ENCODE peak calls at places on chromosomes 12 and 14, in five cellular contexts. Q, K, Y, P and D are unnamed samples.

GRCh38 chr12:92255741-92256140 is 110.1 kb upstream of the BTG1 start:
- DNase-seq in K (no peak), P (no peak), Q (no peak), Y (no peak), D (no peak)

GRCh38 chr12:111766608-111767361 is at the start of gene ALDH2:
- DNase-seq in Q (peak), P (no peak), Y (peak), K (no peak), D (peak)

GRCh38 chr14:60723218-60724079 is 702 bp downstream of the SIX4 start:
- DNase-seq in P (no peak), K (peak), Y (peak), Q (peak), D (peak)

GRCh38 chr12:26630546-26631027 is 202.4 kb downstream of the ITPR2 start:
- DNase-seq in K (peak), P (no peak), Q (no peak), Y (no peak), D (peak)

GRCh38 chr12:69247253-69248018 is 8.1 kb downstream of the CPSF6 start:
- DNase-seq in K (no peak), Y (no peak), Q (no peak), P (no peak), D (no peak)

GRCh38 chr12:49866859-49867579 is 24.1 kb upstream of the BCDIN3D start:
- DNase-seq in P (peak), K (peak), Y (peak), Q (peak), D (peak)

GRCh38 chr14:92599786-92600185 is 86.2 kb downstream of the RIN3 start:
- DNase-seq in Q (no peak), P (no peak), Y (no peak), K (no peak), D (peak)

GRCh38 chr12:1890810-1891209 is 27.6 kb downstream of the CACNA2D4 start:
- DNase-seq in Y (no peak), Q (no peak), K (no peak), P (peak), D (no peak)

GRCh38 chr12:55736780-55737580 is 5.9 kb upstream of the GDF11 start:
- DNase-seq in K (peak), Q (peak), P (no peak), Y (no peak), D (peak)

GRCh38 chr14:92973265-92973797 is 50.4 kb downstream of the CHGA start:
- DNase-seq in K (peak), Y (no peak), Q (no peak), P (peak), D (peak)

GRCh38 chr14:72457641-72458040 is 436.3 kb downstream of the DPF3 start:
- DNase-seq in Y (no peak), P (no peak), K (peak), Q (no peak), D (no peak)

GRCh38 chr12:30358113-30358512 is 337.6 kb downstream of the IPO8 start:
- DNase-seq in Q (no peak), P (no peak), Y (no peak), K (no peak), D (no peak)

GRCh38 chr14:100738704-100739131 is 12.0 kb downstream of the DLK1 start:
- DNase-seq in K (no peak), P (no peak), Q (peak), Y (no peak), D (no peak)

GRCh38 chr12:87511371-87511770 is 517.8 kb downstream of the C12orf50 start:
- DNase-seq in Q (no peak), K (peak), P (no peak), Y (no peak), D (no peak)

GRCh38 chr14:58738189-58738836 is 100.6 kb downstream of the DACT1 start:
- DNase-seq in P (no peak), Y (no peak), K (peak), Q (no peak), D (peak)

GRCh38 chr12:131684015-131684725 is 26.7 kb upstream of the SFSWAP start:
- DNase-seq in Q (peak), K (no peak), P (no peak), Y (no peak), D (no peak)

GRCh38 chr12:3538691-3539030 is 47.7 kb downstream of the PRMT8 start:
- DNase-seq in P (no peak), K (no peak), Y (no peak), Q (no peak), D (no peak)

GRCh38 chr14:101112351-101113107 is 209.0 kb upstream of the RTL1 start:
- DNase-seq in P (no peak), Q (peak), K (no peak), Y (no peak), D (no peak)

GRCh38 chr12:52800259-52800917 is 4.5 kb upstream of the KRT3 start:
- DNase-seq in K (no peak), P (no peak), Q (no peak), Y (no peak), D (no peak)

GRCh38 chr14:68894802-68895201 is 84.3 kb downstream of the ACTN1 start:
- DNase-seq in Y (no peak), K (no peak), Q (no peak), P (no peak), D (no peak)

GRCh38 chr12:98066251-98066650 is 449.1 kb upstream of the TMPO start:
- DNase-seq in P (no peak), Y (no peak), K (no peak), Q (no peak), D (no peak)

GRCh38 chr12:46224401-46224800 is 44.4 kb downstream of the SLC38A1 start:
- DNase-seq in K (no peak), Q (no peak), P (peak), Y (no peak), D (peak)

GRCh38 chr12:84605988-84606387 is 306.6 kb downstream of the SLC6A15 start:
- DNase-seq in K (no peak), P (no peak), Q (no peak), Y (no peak), D (no peak)

GRCh38 chr12:113934946-113935345 is 31.2 kb downstream of the RBM19 start:
- DNase-seq in P (no peak), K (no peak), Y (no peak), Q (no peak), D (no peak)

GRCh38 chr12:50157259-50157658 is 9.9 kb downstream of the CERS5 start:
- DNase-seq in K (no peak), Q (no peak), Y (no peak), P (no peak), D (no peak)

GRCh38 chr12:25337916-25338315 is 87.2 kb upstream of the KRAS start:
- DNase-seq in Y (no peak), Q (no peak), P (no peak), K (no peak), D (no peak)

GRCh38 chr14:93464271-93464670 is 33.5 kb downstream of the UNC79 start:
- DNase-seq in P (no peak), Y (no peak), K (no peak), Q (no peak), D (no peak)

GRCh38 chr14:72518809-72519377 is 375.0 kb downstream of the DPF3 start:
- DNase-seq in Y (no peak), P (no peak), K (no peak), Q (no peak), D (no peak)

GRCh38 chr12:95393191-95393790 is 80.7 kb upstream of the METAP2 start:
- DNase-seq in Y (no peak), P (no peak), K (no peak), Q (no peak), D (no peak)

GRCh38 chr14:23375527-23376251 is 1.2 kb upstream of the CMTM5 start:
- DNase-seq in K (no peak), P (no peak), Y (no peak), Q (peak), D (no peak)

GRCh38 chr12:29516431-29516875 is 19.0 kb upstream of the OVCH1 start:
- DNase-seq in K (peak), Q (no peak), Y (no peak), P (no peak), D (no peak)

GRCh38 chr12:6161124-6161882 is 36.8 kb upstream of the VWF start:
- DNase-seq in P (no peak), K (no peak), Y (no peak), Q (no peak), D (no peak)

GRCh38 chr12:754871-755562 is 2.6 kb downstream of the WNK1 start:
- DNase-seq in K (peak), Q (no peak), Y (no peak), P (no peak), D (peak)

GRCh38 chr12:30970559-30971202 is 44.1 kb downstream of the TSPAN11 start:
- DNase-seq in P (peak), Q (no peak), Y (no peak), K (no peak), D (peak)

GRCh38 chr14:68630611-68631013 is 162.3 kb downstream of the ZFP36L1 start:
- DNase-seq in Q (no peak), K (no peak), Y (no peak), P (peak), D (no peak)

GRCh38 chr12:97748298-97748697 is 285.7 kb downstream of the RMST start:
- DNase-seq in Q (no peak), Y (no peak), K (no peak), P (no peak), D (no peak)

GRCh38 chr12:124475295-124476010 is 92.0 kb downstream of the NCOR2 start:
- DNase-seq in Y (no peak), P (no peak), K (no peak), Q (peak), D (no peak)

GRCh38 chr12:92108651-92109050 is 37.0 kb downstream of the BTG1 start:
- DNase-seq in P (no peak), Y (no peak), Q (no peak), K (no peak), D (peak)